ENCODE peak calls at places on chromosomes 5 and 9, in four cellular contexts. M is K562, Y is HepG2, O is HCT116. Z is an unnamed sample.

GRCh38 chr5:14914603-14915277 is 43.2 kb upstream of the ANKH start:
- DNase-seq in O (no peak), Y (no peak), M (no peak), Z (no peak)

GRCh38 chr9:119370816-119371215 is 1.6 kb upstream of the BRINP1 start:
- DNase-seq in O (no peak), M (peak; percentile 19), Y (peak; percentile 4), Z (no peak)

GRCh38 chr9:7273575-7273974 is 515.8 kb downstream of the KDM4C start:
- DNase-seq in M (no peak), O (no peak), Y (no peak), Z (no peak)

GRCh38 chr9:131370638-131371037 is 23.2 kb upstream of the PRRC2B start:
- DNase-seq in O (no peak), M (peak; percentile 2), Y (no peak), Z (no peak)

GRCh38 chr5:153569036-153569435 is 78.6 kb downstream of the GRIA1 start:
- DNase-seq in M (no peak), O (no peak), Y (no peak), Z (no peak)

GRCh38 chr5:127944125-127944524 is 139.4 kb upstream of the SLC12A2 start:
- DNase-seq in Y (no peak), M (no peak), O (no peak), Z (no peak)

GRCh38 chr5:78589928-78590327 is 58.6 kb downstream of the LHFPL2 start:
- DNase-seq in O (no peak), Y (no peak), M (no peak), Z (no peak)

GRCh38 chr9:125835655-125836054 is 88.5 kb downstream of the PBX3 start:
- DNase-seq in M (no peak), Y (no peak), O (no peak), Z (no peak)

GRCh38 chr9:129256959-129257713 is 79.1 kb upstream of the IER5L start:
- DNase-seq in Y (no peak), M (no peak), O (no peak), Z (no peak)

GRCh38 chr5:90962481-90962880 is 403.9 kb downstream of the ADGRV1 start:
- DNase-seq in O (no peak), M (no peak), Y (no peak), Z (no peak)

GRCh38 chr5:53917095-53917494 is 356.7 kb downstream of the NDUFS4 start:
- DNase-seq in O (no peak), Y (no peak), M (no peak), Z (no peak)

GRCh38 chr5:78638423-78638822 is 10.1 kb downstream of the LHFPL2 start:
- DNase-seq in M (no peak), O (no peak), Y (peak; percentile 56), Z (peak; percentile 92)

GRCh38 chr9:120616961-120617636 is 37.1 kb upstream of the CDK5RAP2 start:
- DNase-seq in O (no peak), Y (no peak), M (no peak), Z (no peak)

GRCh38 chr5:141762790-141763368 is 80.8 kb upstream of the ARAP3 start:
- DNase-seq in M (no peak), Y (no peak), O (no peak), Z (no peak)

GRCh38 chr9:125272697-125273096 is 11.1 kb downstream of the GAPVD1 start:
- DNase-seq in Y (peak; percentile 90), O (no peak), M (no peak), Z (no peak)

GRCh38 chr5:159819671-159820411 is 96.4 kb upstream of the ADRA1B start:
- DNase-seq in Y (no peak), M (no peak), O (no peak), Z (peak; percentile 86)

GRCh38 chr9:21694424-21694823 is 108.0 kb upstream of the MTAP start:
- DNase-seq in O (no peak), Y (no peak), M (no peak), Z (no peak)

GRCh38 chr5:173327948-173328895 is at the start of gene STC2:
- DNase-seq in M (peak; percentile 87), O (peak; percentile 95), Y (peak; percentile 96), Z (peak; percentile 72)

GRCh38 chr5:153403470-153403869 is 87.0 kb upstream of the GRIA1 start:
- DNase-seq in M (no peak), Y (no peak), O (no peak), Z (no peak)

GRCh38 chr9:99356512-99356971 is 134.5 kb downstream of the SEC61B start:
- DNase-seq in O (no peak), M (no peak), Y (no peak), Z (no peak)

GRCh38 chr5:39760385-39761198 is 335.8 kb upstream of the DAB2 start:
- DNase-seq in M (no peak), O (no peak), Y (no peak), Z (peak; percentile 86)

GRCh38 chr5:16580382-16580781 is 36.4 kb downstream of the RETREG1 start:
- DNase-seq in Y (no peak), O (no peak), M (no peak), Z (no peak)

GRCh38 chr5:16791036-16791705 is 144.9 kb downstream of the MYO10 start:
- DNase-seq in O (peak; percentile 37), M (peak; percentile 63), Y (peak; percentile 36), Z (peak; percentile 62)

GRCh38 chr9:112884086-112884485 is 6.6 kb downstream of the SLC46A2 start:
- DNase-seq in O (no peak), M (no peak), Y (no peak), Z (no peak)

GRCh38 chr9:93126151-93126781 is 7.8 kb downstream of the NINJ1 start:
- DNase-seq in O (no peak), Y (no peak), M (no peak), Z (no peak)

GRCh38 chr5:62460578-62460983 is 48.0 kb downstream of the IPO11 start:
- DNase-seq in O (no peak), M (peak; percentile 32), Y (peak; percentile 35), Z (peak; percentile 22)

GRCh38 chr5:105670586-105670985 is 2000.2 kb downstream of the EFNA5 start:
- DNase-seq in M (no peak), Y (peak; percentile 9), O (no peak), Z (no peak)

GRCh38 chr9:15136646-15137045 is 170.4 kb downstream of the TTC39B start:
- DNase-seq in Y (no peak), M (no peak), O (peak; percentile 7), Z (no peak)

GRCh38 chr9:15133488-15133887 is 173.5 kb downstream of the TTC39B start:
- DNase-seq in O (no peak), Y (peak; percentile 17), M (no peak), Z (no peak)

GRCh38 chr9:15137089-15137488 is 169.9 kb downstream of the TTC39B start:
- DNase-seq in O (no peak), Y (no peak), M (no peak), Z (no peak)

GRCh38 chr9:15137658-15138356 is 169.2 kb downstream of the TTC39B start:
- DNase-seq in M (no peak), O (no peak), Y (no peak), Z (no peak)

DNA sequence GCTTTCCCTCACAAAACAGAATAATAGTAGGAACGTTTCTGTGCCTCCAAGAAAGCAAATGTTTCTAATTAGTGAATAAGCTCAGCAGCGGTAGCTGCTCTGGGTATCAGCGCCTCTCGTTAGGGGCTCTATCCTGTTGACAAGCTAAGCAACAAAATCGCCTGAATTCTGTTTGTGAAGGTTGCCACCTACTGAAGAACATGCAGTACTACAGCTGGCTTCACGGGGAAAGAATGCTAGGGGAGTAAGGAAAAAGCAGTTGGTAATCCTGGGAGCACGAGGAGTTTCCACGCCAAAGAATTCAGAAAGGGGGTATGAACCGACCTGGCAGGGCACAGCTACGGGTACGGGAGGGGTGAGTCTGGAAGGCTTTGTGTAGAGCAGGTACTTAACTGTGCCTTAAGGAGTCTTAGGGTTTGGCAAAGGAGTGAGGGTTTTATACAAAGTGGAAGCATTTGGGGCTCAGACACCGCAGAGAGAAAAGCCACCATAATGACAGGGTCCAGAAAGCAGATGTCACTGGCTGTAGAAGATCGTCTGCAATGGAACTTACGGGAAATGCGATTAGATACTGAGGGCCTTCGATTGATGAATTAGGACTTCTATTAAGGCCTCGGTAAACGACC is 171.7 kb downstream of the TTC39B start:
- DNase-seq in M (peak; percentile 36), Y (peak; percentile 73), O (peak; percentile 60), Z (no peak)
- TF ChIP-seq TCF7L2 in M (no peak), Y (no peak), O (no peak), Z (no peak)

DNA sequence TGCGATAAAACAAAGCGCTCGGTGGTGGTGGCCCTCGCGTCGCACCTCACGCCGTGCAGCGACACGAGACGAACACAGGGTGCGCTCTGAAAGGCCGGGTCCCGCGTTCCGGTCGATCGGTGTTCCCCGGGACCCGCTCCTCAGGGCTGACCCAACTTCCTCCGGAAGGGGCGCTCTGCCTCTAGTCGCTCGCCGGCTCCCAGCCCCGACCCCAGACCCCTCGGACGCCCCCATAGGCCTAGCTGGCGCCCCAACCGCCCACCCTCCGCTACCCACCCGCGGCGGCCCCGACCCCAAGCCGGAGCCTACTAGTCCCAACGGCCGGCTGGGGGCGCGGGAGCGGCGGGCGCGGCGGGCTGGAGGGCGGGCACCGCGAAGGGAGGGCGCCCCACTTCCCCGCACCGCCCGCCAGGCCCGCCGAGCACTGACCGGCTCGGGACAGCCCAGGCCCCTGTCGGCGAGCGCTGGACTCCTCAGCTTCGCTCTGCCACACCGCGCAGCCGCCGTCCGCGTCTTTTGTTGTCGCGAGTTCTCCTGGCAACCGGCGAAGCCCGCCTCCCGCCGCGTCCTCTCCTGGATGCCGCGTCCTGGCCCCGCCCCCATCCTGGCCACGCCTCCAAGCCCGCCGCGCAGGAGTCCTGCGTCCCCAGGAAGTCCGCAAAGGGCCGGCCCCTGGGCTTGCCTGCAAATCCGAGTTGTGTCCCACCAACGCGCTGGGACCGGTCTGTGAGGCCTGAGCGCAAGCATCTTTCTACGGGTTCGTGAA is at the start of gene KIF27:
- DNase-seq in M (peak; percentile 91), O (peak; percentile 91), Y (peak; percentile 92), Z (peak; percentile 61)
- TF ChIP-seq REST in M (no peak), O (no peak), Y (no peak), Z (no peak)

DNA sequence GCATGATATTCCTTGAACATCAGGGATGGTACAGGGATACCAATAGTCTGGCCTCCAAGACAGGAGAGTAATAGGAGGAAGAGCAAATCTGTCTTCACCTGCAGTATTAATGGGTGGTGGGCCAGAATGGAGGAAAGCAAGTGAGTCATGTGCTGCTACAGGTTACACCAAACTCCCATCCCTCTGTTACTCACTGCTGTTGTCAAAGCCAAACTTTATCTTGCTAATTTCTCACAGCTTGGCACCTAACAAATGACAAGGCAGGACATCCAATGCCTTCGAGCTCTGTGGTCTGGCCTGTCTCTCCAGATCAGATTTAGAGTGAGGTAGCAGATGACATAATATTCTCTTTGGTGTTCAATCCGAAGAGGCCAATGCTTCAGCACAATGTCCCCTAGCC is 26.8 kb downstream of the PLAC8L1 start:
- DNase-seq in O (no peak), M (no peak), Y (no peak), Z (no peak)
- H3K4me1 ChIP-seq in O (peaks cover 2% of the 10 kb centered on the region), M (no peaks in the 10 kb centered on the region), Y (peaks cover 9% of the 10 kb centered on the region), Z (no peaks in the 10 kb centered on the region)

GRCh38 chr9:135770203-135770535 is 68.2 kb downstream of the KCNT1 start:
- DNase-seq in M (no peak), O (no peak), Y (no peak), Z (no peak)
- TF ChIP-seq TCF7L2 in M (no peak), O (no peak), Y (no peak), Z (no peak)